ENCODE peak calls at places on chromosomes 4 and X, in eight cellular contexts. A, N, E, B, F, Q, R and W are unnamed samples.

GRCh38 chr4:73922317-73922716 is 53.1 kb downstream of the CXCL1 start:
- DNase-seq in A (no peak), N (no peak), E (no peak), B (no peak), F (no peak), Q (no peak), R (no peak), W (no peak)

GRCh38 chr4:52957220-52957686 is 95.1 kb downstream of the RASL11B start:
- DNase-seq in A (peak), N (peak), E (no peak), B (no peak), F (peak), Q (no peak), R (peak), W (no peak)

GRCh38 chrX:72381439-72382198 is 75.9 kb upstream of the CITED1 start:
- DNase-seq in A (no peak), N (peak), E (no peak), B (no peak), F (no peak), Q (no peak), R (no peak), W (peak)

GRCh38 chrX:40155617-40156471 is 58.1 kb upstream of the BCOR start:
- DNase-seq in A (peak), N (no peak), E (no peak), B (no peak), F (peak), Q (peak), R (peak), W (no peak)

GRCh38 chr4:51842167-51842553 is 793 bp upstream of the DCUN1D4 start:
- DNase-seq in A (peak), N (no peak), E (no peak), B (no peak), F (no peak), Q (peak), R (peak), W (no peak)

GRCh38 chr4:188428935-188429334 is 289.7 kb downstream of the TRIML1 start:
- DNase-seq in A (no peak), N (no peak), E (no peak), B (no peak), F (peak), Q (no peak), R (peak), W (peak)

GRCh38 chrX:68307767-68308166 is 125.5 kb downstream of the OPHN1 start:
- DNase-seq in A (peak), N (peak), E (no peak), B (no peak), F (no peak), Q (no peak), R (peak), W (no peak)

GRCh38 chrX:13659057-13659456 is 6.1 kb downstream of the TCEANC start:
- DNase-seq in A (peak), N (peak), E (no peak), B (no peak), F (no peak), Q (no peak), R (peak), W (no peak)

GRCh38 chrX:40247382-40247781 is 149.6 kb upstream of the BCOR start:
- DNase-seq in A (no peak), N (no peak), E (no peak), B (no peak), F (no peak), Q (no peak), R (no peak), W (no peak)

GRCh38 chr4:165514739-165515138 is 135.9 kb downstream of the CPE start:
- DNase-seq in A (no peak), N (no peak), E (no peak), B (no peak), F (no peak), Q (no peak), R (no peak), W (peak)

GRCh38 chrX:71629467-71629866 is 11.2 kb upstream of the CXCR3 start:
- DNase-seq in A (no peak), N (no peak), E (no peak), B (no peak), F (no peak), Q (no peak), R (no peak), W (no peak)

GRCh38 chr4:140641789-140642439 is 73.2 kb upstream of the UCP1 start:
- DNase-seq in A (no peak), N (no peak), E (no peak), B (no peak), F (no peak), Q (no peak), R (no peak), W (no peak)

GRCh38 chr4:113276448-113277158 is 227.2 kb downstream of the ANK2 start:
- DNase-seq in A (peak), N (no peak), E (no peak), B (no peak), F (no peak), Q (no peak), R (peak), W (no peak)